ENCODE peak calls at places on chromosomes 11 and 22, in six cellular contexts. N, F, S, U, M and Y are unnamed samples.

GRCh38 chr22:40443675-40444482 is 73.5 kb downstream of the SGSM3 start:
- DNase-seq in M (peak; percentile 38), N (no peak), F (no peak), U (no peak), S (no peak), Y (no peak)

GRCh38 chr11:85029964-85030363 is 597.2 kb downstream of the DLG2 start:
- DNase-seq in U (no peak), M (no peak), S (no peak), N (no peak), F (no peak), Y (no peak)

GRCh38 chr11:45233121-45233803 is 52.9 kb downstream of the SYT13 start:
- DNase-seq in S (peak; percentile 76), U (peak; percentile 5), M (peak; percentile 66), F (no peak), N (peak; percentile 56), Y (peak; percentile 62)

GRCh38 chr11:46295312-46295995 is 18.0 kb downstream of the CREB3L1 start:
- DNase-seq in S (peak; percentile 86), U (no peak), F (no peak), M (peak; percentile 81), N (peak; percentile 83), Y (peak; percentile 46)

GRCh38 chr22:44885806-44886360 is 123.9 kb downstream of the PHF21B start:
- DNase-seq in N (no peak), M (no peak), F (no peak), S (no peak), U (no peak), Y (no peak)

GRCh38 chr22:35409783-35410662 is 10.1 kb downstream of the MCM5 start:
- DNase-seq in U (no peak), F (no peak), N (no peak), M (no peak), S (no peak), Y (no peak)

GRCh38 chr11:16167706-16168487 is 188.4 kb downstream of the SOX6 start:
- DNase-seq in N (no peak), F (no peak), U (no peak), S (no peak), M (no peak), Y (no peak)

GRCh38 chr11:83921447-83922192 is 635.5 kb upstream of the CCDC90B start:
- DNase-seq in M (no peak), U (no peak), S (no peak), F (no peak), N (no peak), Y (no peak)

GRCh38 chr11:89737116-89737515 is 27.0 kb downstream of the TRIM77 start:
- DNase-seq in N (no peak), U (no peak), F (no peak), S (no peak), M (no peak), Y (no peak)

GRCh38 chr22:27823221-27823620 is 21.7 kb upstream of the MN1 start:
- DNase-seq in M (no peak), N (no peak), U (no peak), F (no peak), S (no peak), Y (no peak)
- TF ChIP-seq CTCF in M (no peak), N (no peak), U (no peak), F (no peak), S (no peak), Y (no peak)

DNA sequence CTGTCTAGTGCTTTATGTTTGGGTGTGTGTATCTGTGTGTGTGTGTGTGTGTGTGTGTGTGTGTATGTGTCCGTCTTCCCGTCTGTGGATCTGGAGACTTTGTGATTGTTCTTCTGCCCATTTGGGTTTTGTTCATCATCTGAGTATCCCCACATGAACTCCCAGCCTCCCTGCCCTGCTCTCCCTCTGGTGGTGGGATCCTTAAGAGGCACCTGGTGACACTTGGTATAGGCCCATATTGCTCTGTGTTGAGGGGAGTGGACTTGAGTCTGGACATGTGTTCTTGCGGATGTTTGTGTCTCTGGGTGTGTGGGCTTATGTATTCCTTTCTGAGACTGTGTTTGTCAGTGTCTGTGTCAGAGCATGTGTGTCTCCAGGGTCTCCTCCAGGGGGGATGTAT is 15.3 kb downstream of the RCOR2 start:
- DNase-seq in F (no peak), S (peak; percentile 27), M (no peak), U (no peak), N (no peak), Y (no peak)
- TF ChIP-seq CTCF in F (peak; percentile 4), S (peak; percentile 44), M (peak; percentile 17), U (peak; percentile 38), N (no peak), Y (no peak)

GRCh38 chr22:48343461-48343860 is 1484.2 kb downstream of the BRD1 start:
- DNase-seq in F (no peak), N (no peak), U (no peak), S (no peak), M (no peak), Y (no peak)

GRCh38 chr22:48347311-48347710 is 1480.4 kb downstream of the BRD1 start:
- DNase-seq in M (no peak), U (no peak), F (no peak), S (no peak), N (no peak), Y (no peak)

GRCh38 chr22:48346311-48346710 is 1481.4 kb downstream of the BRD1 start:
- DNase-seq in M (no peak), N (no peak), S (no peak), F (no peak), U (no peak), Y (no peak)

GRCh38 chr22:48346911-48347310 is 1480.8 kb downstream of the BRD1 start:
- DNase-seq in F (no peak), N (no peak), M (no peak), U (no peak), S (no peak), Y (no peak)

DNA sequence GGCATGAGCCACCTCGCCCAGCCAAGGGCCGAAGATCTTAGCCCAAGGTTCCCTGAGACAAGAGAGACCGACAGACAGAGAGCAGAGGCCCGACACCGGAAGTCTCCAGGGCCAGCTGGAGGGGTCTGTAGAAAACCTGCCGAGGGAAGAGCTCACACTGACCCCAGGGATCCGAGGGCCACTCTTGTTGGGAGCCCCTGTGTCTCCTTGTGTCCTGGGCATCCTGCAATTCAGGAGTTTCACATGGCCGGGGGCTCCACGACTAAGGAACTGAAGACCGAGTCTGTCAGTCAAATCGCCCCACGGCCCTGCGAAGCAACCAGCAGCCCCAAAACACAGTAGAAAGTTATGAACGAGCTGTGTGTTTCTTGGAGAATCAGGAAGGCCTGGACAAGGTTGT is 1482.0 kb downstream of the BRD1 start:
- DNase-seq in S (no peak), M (no peak), N (no peak), F (no peak), U (no peak), Y (no peak)
- TF ChIP-seq CTCF in S (no peak), M (no peak), N (no peak), F (no peak), U (no peak), Y (no peak)

GRCh38 chr11:34602245-34602644 is 18.6 kb upstream of the EHF start:
- DNase-seq in M (no peak), N (no peak), F (no peak), U (no peak), S (peak; percentile 47), Y (no peak)
- TF ChIP-seq CTCF in M (no peak), N (no peak), F (no peak), U (no peak), S (no peak), Y (no peak)

DNA sequence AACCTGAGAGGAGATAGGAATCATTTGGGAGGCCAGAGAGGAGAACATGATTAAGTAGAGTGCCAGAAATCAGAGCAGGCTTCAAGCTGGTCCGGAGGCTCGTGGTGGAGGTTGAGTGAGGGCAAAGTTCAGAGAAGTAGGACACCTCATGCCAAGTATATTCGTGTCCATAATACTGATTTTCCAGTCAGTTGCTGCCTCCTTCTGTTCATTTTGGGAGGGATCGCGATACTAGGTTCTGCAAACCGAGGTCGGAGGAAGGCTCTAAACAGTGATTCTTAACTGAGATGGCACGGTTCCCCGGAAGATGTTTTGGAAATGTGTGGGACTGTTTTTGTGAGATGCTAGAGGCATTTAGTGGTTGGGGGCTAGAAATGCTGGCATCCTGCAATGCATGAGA is 13.6 kb upstream of the CD3E start:
- DNase-seq in N (no peak), S (peak; percentile 34), F (no peak), U (no peak), M (no peak), Y (no peak)
- TF ChIP-seq CTCF in N (no peak), S (peak; percentile 47), F (peak; percentile 26), U (no peak), M (peak; percentile 65), Y (no peak)

DNA sequence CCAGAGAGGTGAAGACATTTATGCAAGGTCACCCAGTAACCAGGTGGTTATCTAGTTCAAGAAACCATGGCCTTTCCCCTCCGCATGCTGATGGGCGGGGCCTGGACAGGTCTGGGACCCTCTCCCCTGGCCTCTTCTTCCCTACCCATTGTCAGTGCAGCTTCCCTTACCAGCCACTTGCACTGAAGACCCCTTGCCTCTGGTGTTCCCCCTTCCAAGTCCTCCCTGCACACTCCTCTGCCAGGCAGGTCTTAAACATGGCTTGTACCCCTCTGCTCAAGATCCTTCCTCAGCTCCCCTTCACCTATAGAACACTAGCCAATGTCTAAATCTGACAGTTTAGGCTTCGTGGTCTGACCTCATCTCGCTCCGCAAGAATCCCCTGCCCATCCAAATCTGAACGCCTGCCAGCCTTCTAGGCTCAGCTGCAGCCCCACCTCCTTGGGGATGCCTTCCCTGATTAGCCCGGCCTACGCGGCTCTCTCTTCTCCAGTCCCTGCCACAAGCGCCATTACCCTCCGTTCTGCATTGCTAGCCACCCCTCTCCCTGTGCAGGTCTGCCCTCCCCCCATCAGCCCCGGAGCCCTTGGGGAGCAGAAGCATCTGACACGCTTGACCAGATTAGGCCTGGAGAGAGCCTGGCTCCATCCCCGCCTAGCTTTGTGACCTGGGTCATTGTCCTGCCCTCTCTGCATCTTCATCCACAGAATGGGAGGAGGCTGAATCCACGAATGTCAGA is 213.8 kb downstream of the DSCAML1 start:
- DNase-seq in M (peak; percentile 34), N (no peak), S (peak; percentile 74), F (no peak), U (no peak), Y (no peak)
- TF ChIP-seq CTCF in M (no peak), N (no peak), S (no peak), F (no peak), U (no peak), Y (no peak)

GRCh38 chr11:43503417-43503816 is 144.7 kb downstream of the TTC17 start:
- DNase-seq in S (no peak), F (no peak), U (no peak), N (no peak), M (no peak), Y (no peak)
- TF ChIP-seq CTCF in S (no peak), F (no peak), U (no peak), N (no peak), M (no peak), Y (no peak)

DNA sequence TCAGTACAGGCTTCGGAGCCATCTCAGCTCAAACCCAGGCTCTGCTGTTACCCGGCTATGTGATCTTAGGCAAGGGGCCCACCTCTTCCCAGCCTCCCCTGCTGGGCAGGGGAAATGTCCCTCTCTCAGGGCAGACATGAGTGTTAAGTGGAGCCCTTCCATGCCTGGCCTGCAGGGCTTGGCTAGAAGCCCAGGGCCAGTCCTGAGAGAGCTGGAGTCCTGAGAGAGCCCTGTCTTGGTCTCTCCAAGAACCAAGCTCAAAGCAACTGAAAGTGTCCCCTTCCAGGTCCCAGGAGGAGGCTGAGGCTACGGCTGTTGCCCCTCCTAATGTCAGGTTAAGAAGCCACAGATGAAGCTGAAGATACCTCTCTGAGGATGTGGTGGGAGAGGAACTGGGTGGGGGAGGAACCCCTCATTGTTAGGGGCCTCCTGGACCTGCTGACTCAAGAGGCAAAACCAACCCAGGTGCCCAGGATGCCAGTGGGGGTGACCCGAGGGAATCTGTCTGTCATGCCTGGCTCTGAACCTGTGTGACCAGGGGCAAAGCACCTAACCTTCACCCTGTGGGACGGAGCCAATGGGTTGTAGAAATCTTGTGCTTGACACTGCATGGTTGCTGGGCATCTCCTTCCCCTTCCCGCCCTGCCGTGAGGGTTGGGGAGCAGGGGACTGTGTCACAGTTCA is 4.2 kb downstream of the ZP1 start:
- DNase-seq in F (no peak), S (peak; percentile 2), M (peak; percentile 58), N (no peak), U (no peak), Y (no peak)
- TF ChIP-seq CTCF in F (peak; percentile 22), S (no peak), M (peak; percentile 59), N (no peak), U (peak; percentile 10), Y (no peak)